ENCODE peak calls at places on chromosomes 5 and 9, in four cellular contexts. One of them, this sample, is unnamed. For H3K4me1, the result is how much of the 10 kb centered on the place peaks cover.

GRCh38 chr9:19201899-19202891 is 28.3 kb upstream of the DENND4C start:
- DNase-seq in HCT116: no peak
- DNase-seq in SK-N-SH: peak
- DNase-seq in HepG2: peak
- DNase-seq in this sample: no peak

GRCh38 chr5:6683241-6683640 is 30.0 kb upstream of the TENT4A start:
- DNase-seq in HCT116: no peak
- DNase-seq in SK-N-SH: no peak
- DNase-seq in HepG2: no peak
- DNase-seq in this sample: no peak

GRCh38 chr5:150781706-150782614 is 3.4 kb downstream of the SMIM3 start:
- DNase-seq in HCT116: no peak
- DNase-seq in SK-N-SH: no peak
- DNase-seq in HepG2: peak
- DNase-seq in this sample: no peak

GRCh38 chr5:1246711-1247431 is 21.7 kb downstream of the SLC6A18 start:
- DNase-seq in HCT116: no peak
- DNase-seq in SK-N-SH: peak
- DNase-seq in HepG2: peak
- DNase-seq in this sample: no peak

GRCh38 chr5:168117469-168117868 is 174.0 kb upstream of the WWC1 start:
- DNase-seq in HCT116: no peak
- DNase-seq in SK-N-SH: no peak
- DNase-seq in HepG2: no peak
- DNase-seq in this sample: no peak

GRCh38 chr5:143812085-143812705 is at the start of gene HMHB1:
- DNase-seq in HCT116: no peak
- DNase-seq in SK-N-SH: no peak
- DNase-seq in HepG2: no peak
- DNase-seq in this sample: no peak

GRCh38 chr5:132427285-132428146 is 58.0 kb downstream of the SLC22A5 start:
- DNase-seq in HCT116: no peak
- DNase-seq in SK-N-SH: peak
- DNase-seq in HepG2: no peak
- DNase-seq in this sample: no peak

GRCh38 chr5:35518104-35518503 is 99.6 kb upstream of the SPEF2 start:
- DNase-seq in HCT116: no peak
- DNase-seq in SK-N-SH: no peak
- DNase-seq in HepG2: no peak
- DNase-seq in this sample: no peak

GRCh38 chr9:136401173-136401922 is 1.4 kb upstream of the SNAPC4 start:
- DNase-seq in HCT116: no peak
- DNase-seq in SK-N-SH: no peak
- DNase-seq in HepG2: no peak
- DNase-seq in this sample: no peak

GRCh38 chr9:110321055-110321454 is 16.6 kb downstream of the TXNDC8 start:
- DNase-seq in HCT116: no peak
- DNase-seq in SK-N-SH: no peak
- DNase-seq in HepG2: no peak
- DNase-seq in this sample: no peak

DNA sequence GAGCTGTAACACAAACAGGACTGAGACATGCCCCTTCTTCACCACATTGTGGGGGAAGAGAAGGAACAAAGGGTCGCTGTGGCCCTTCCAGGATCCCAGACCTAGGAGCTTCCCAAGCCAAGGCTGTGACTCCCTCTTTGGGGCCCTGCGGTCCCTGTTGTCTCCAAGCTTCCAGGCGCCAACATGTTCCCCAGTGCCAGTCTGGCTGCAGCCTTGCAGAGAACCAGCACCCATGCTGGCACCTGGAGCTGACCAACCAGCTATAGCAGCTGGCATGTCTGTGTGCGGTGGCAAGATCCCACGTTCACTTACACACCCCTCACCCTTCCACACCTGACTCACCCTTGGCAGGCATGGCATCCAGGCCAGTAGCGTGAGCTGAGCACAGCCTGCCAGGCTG is 20.7 kb upstream of the FANCC start:
- DNase-seq in HCT116: no peak
- DNase-seq in SK-N-SH: no peak
- DNase-seq in HepG2: no peak
- DNase-seq in this sample: no peak
- TF ChIP-seq SIN3A in HCT116: no peak
- TF ChIP-seq SIN3A in SK-N-SH: no peak
- TF ChIP-seq SIN3A in HepG2: no peak
- TF ChIP-seq SIN3A in this sample: no peak

GRCh38 chr5:96926275-96926674 is 9.6 kb upstream of the LNPEP start:
- DNase-seq in HCT116: no peak
- DNase-seq in SK-N-SH: no peak
- DNase-seq in HepG2: no peak
- DNase-seq in this sample: no peak
- H3K4me1 ChIP-seq in HCT116: under half
- H3K4me1 ChIP-seq in SK-N-SH: under half
- H3K4me1 ChIP-seq in HepG2: under half
- H3K4me1 ChIP-seq in this sample: under half

DNA sequence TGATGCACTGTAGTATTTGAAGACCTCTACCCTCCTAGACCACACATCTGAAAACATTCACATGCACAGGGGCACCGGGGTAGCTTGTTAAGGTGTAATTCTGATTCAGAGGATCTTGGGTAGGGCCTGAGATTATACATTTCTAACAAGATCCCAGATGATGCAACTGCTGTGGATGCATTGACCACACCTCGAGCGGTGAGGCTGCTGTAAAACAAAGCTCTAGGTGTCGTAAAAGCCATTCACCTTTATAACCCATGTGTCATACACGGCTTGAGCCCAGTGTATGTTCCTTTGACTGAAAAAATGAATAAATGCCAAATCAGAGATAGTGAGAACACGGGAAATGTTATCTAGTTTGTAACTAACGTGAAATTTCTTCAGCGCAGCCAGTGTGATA is 1578.2 kb upstream of the WWC1 start:
- DNase-seq in HCT116: no peak
- DNase-seq in SK-N-SH: no peak
- DNase-seq in HepG2: no peak
- DNase-seq in this sample: no peak
- TF ChIP-seq SIN3A in HCT116: no peak
- TF ChIP-seq SIN3A in SK-N-SH: no peak
- TF ChIP-seq SIN3A in HepG2: no peak
- TF ChIP-seq SIN3A in this sample: no peak

DNA sequence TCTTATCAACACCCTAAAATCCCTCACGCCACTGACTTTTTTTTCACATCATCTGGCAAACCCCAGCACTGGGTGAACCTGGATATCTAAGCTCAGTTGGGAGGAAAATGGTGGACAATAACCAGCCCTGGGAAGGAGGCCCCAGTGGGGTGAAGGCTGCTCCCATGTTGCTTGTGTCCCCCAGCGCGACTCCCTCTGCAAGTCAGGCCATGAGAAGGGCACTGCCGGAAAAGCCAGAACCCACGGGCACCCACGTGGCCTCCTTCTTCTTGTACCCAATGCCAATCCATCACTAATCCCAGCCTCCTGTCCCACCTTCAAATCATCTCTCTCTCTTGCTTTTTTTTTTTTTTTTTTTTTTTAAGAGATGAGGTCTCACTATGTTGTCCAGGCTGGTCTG is 11.4 kb downstream of the CORO2A start:
- DNase-seq in HCT116: no peak
- DNase-seq in SK-N-SH: no peak
- DNase-seq in HepG2: no peak
- DNase-seq in this sample: no peak
- H3K4me1 ChIP-seq in HCT116: under half
- H3K4me1 ChIP-seq in SK-N-SH: under half
- H3K4me1 ChIP-seq in HepG2: half or more
- H3K4me1 ChIP-seq in this sample: under half

DNA sequence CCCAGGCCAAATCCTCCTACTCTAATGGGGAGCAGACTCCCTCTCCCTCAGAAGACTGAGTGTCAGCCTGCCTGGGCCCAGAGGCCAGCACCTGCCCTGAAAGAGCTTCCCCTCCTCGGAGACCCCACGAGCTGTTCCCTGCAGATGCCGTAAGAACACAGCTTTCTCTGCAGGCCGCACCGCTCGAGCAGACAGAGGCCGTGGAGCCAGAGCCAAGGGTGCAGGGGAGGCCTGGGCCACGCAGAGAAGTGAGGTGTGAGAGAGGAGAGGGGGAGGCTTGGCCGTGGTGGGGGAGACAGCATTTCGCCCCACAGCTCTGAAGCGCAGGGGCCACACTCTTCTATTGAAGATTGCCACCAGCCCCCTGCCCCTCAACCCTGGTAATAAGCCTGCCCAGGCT is 62.8 kb upstream of the GARNL3 start:
- DNase-seq in HCT116: no peak
- DNase-seq in SK-N-SH: no peak
- DNase-seq in HepG2: no peak
- DNase-seq in this sample: no peak
- TF ChIP-seq SIN3A in HCT116: no peak
- TF ChIP-seq SIN3A in SK-N-SH: no peak
- TF ChIP-seq SIN3A in HepG2: no peak
- TF ChIP-seq SIN3A in this sample: no peak

GRCh38 chr9:133977421-133978201 is 14.5 kb downstream of the VAV2 start:
- DNase-seq in HCT116: no peak
- DNase-seq in SK-N-SH: no peak
- DNase-seq in HepG2: no peak
- DNase-seq in this sample: no peak
- H3K4me1 ChIP-seq in HCT116: under half
- H3K4me1 ChIP-seq in SK-N-SH: half or more
- H3K4me1 ChIP-seq in HepG2: half or more
- H3K4me1 ChIP-seq in this sample: under half

DNA sequence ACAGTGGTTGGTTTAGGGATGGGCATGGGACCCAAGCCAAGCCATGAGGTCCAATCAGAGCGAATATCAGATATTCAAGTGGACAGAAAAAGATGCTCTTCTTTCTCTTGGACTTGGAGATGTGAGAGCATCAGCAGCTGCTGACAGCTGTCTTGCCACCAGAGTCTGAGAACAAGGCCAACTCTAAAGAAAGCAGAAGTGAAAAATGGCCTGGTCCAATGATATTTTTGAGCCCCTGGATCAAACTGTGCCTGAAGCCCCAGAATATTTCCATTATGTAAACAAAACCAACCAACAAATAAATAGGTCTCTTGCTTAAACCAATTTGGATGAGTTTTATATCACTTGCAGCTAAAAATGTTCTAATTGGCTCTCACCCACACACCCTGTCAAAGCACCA is 30.7 kb upstream of the JADE2 start:
- DNase-seq in HCT116: no peak
- DNase-seq in SK-N-SH: no peak
- DNase-seq in HepG2: no peak
- DNase-seq in this sample: no peak
- TF ChIP-seq SIN3A in HCT116: no peak
- TF ChIP-seq SIN3A in SK-N-SH: no peak
- TF ChIP-seq SIN3A in HepG2: no peak
- TF ChIP-seq SIN3A in this sample: no peak

This sample was measured in Panc1.